ENCODE peak calls at places on chromosomes 16 and 17, in ten cellular contexts. D is brain microvascular endothelial cell; M is CD4-positive, alpha-beta T cell; K is CD4-positive, CD25-positive, alpha-beta regulatory T cell; W is aorta; L is neuronal stem cell; S is fibroblast of lung; A is PC-3; F is gastrocnemius medialis; B is Peyer's patch. U is an unnamed sample. For H3K27me3, the result is how much of the 10 kb centered on the place peaks cover.

GRCh38 chr17:286571-286970 is 66.0 kb downstream of the RPH3AL start:
- DNase-seq in D (no peak), M (no peak), K (no peak), W (peak), L (no peak), S (no peak), A (no peak), F (no peak), B (no peak), U (no peak)

GRCh38 chr17:65629234-65629690 is 67.8 kb upstream of the AXIN2 start:
- DNase-seq in D (no peak), M (no peak), K (no peak), W (no peak), L (no peak), S (no peak), A (no peak), F (no peak), B (no peak), U (no peak)

GRCh38 chr16:46620265-46621005 is 744 bp downstream of the SHCBP1 start:
- DNase-seq in D (peak), M (no peak), K (no peak), W (no peak), L (no peak), S (no peak), A (peak), F (no peak), B (no peak), U (peak)

GRCh38 chr17:64599187-64599676 is 62.9 kb downstream of the SMURF2 start:
- DNase-seq in D (no peak), M (peak), K (peak), W (no peak), L (no peak), S (no peak), A (no peak), F (no peak), B (no peak), U (no peak)

GRCh38 chr16:53094013-53094630 is 39.3 kb downstream of the CHD9 start:
- DNase-seq in D (peak), M (peak), K (no peak), W (peak), L (no peak), S (no peak), A (peak), F (no peak), B (peak), U (peak)

GRCh38 chr17:75611746-75612437 is 21.3 kb upstream of the SMIM5 start:
- DNase-seq in D (no peak), M (no peak), K (no peak), W (no peak), L (no peak), S (no peak), A (peak), F (no peak), B (no peak), U (no peak)

GRCh38 chr16:84278968-84279367 is 15.7 kb upstream of the WFDC1 start:
- DNase-seq in D (no peak), M (no peak), K (no peak), W (no peak), L (peak), S (no peak), A (no peak), F (no peak), B (no peak), U (no peak)

GRCh38 chr16:85800321-85800669 is 800 bp downstream of the COX4I1 start:
- DNase-seq in D (no peak), M (peak), K (no peak), W (no peak), L (no peak), S (no peak), A (no peak), F (no peak), B (no peak), U (no peak)

GRCh38 chr16:56258508-56259424 is 67.5 kb downstream of the GNAO1 start:
- DNase-seq in D (no peak), M (no peak), K (no peak), W (no peak), L (no peak), S (no peak), A (no peak), F (no peak), B (no peak), U (no peak)

GRCh38 chr16:56311208-56312027 is 113.9 kb downstream of the AMFR start:
- DNase-seq in D (no peak), M (no peak), K (no peak), W (no peak), L (no peak), S (no peak), A (no peak), F (no peak), B (no peak), U (peak)

GRCh38 chr17:13593021-13593751 is 8.5 kb downstream of the HS3ST3A1 start:
- DNase-seq in D (no peak), M (no peak), K (no peak), W (no peak), L (no peak), S (no peak), A (no peak), F (no peak), B (no peak), U (no peak)

GRCh38 chr17:75517277-75517865 is 1.0 kb downstream of the TSEN54 start:
- DNase-seq in D (no peak), M (peak), K (no peak), W (no peak), L (no peak), S (no peak), A (peak), F (no peak), B (peak), U (no peak)

GRCh38 chr17:72565006-72565405 is 444.2 kb downstream of the SOX9 start:
- DNase-seq in D (no peak), M (no peak), K (no peak), W (no peak), L (no peak), S (no peak), A (no peak), F (no peak), B (no peak), U (no peak)

GRCh38 chr17:41559548-41559947 is 12.3 kb downstream of the KRT9 start:
- DNase-seq in D (peak), M (no peak), K (no peak), W (no peak), L (no peak), S (no peak), A (no peak), F (no peak), B (no peak), U (no peak)

GRCh38 chr16:10637337-10638037 is 57.1 kb upstream of the EMP2 start:
- DNase-seq in D (no peak), M (no peak), K (no peak), W (peak), L (no peak), S (no peak), A (no peak), F (no peak), B (no peak), U (no peak)

GRCh38 chr17:57379237-57380054 is 123.1 kb downstream of the MSI2 start:
- DNase-seq in D (no peak), M (no peak), K (no peak), W (no peak), L (peak), S (peak), A (no peak), F (no peak), B (no peak), U (no peak)

GRCh38 chr17:13352747-13353415 is 248.8 kb downstream of the HS3ST3A1 start:
- DNase-seq in D (no peak), M (no peak), K (no peak), W (no peak), L (no peak), S (no peak), A (no peak), F (no peak), B (no peak), U (no peak)

GRCh38 chr16:894841-895240 is 75.9 kb downstream of the LMF1 start:
- DNase-seq in D (no peak), M (no peak), K (no peak), W (no peak), L (no peak), S (no peak), A (no peak), F (no peak), B (no peak), U (no peak)
- H3K27me3 ChIP-seq in D (under half), M (under half), K (under half), W (under half), L (under half), S (under half), A (under half), F (under half), B (under half), U (under half)

GRCh38 chr17:9021985-9022552 is 759 bp downstream of the NTN1 start:
- DNase-seq in D (no peak), M (no peak), K (no peak), W (peak), L (peak), S (peak), A (no peak), F (no peak), B (no peak), U (peak)
- H3K27me3 ChIP-seq in D (under half), M (half or more), K (under half), W (under half), L (under half), S (under half), A (under half), F (under half), B (under half), U (under half)

GRCh38 chr17:49984776-49985175 is 10.2 kb downstream of the DLX3 start:
- DNase-seq in D (no peak), M (no peak), K (no peak), W (peak), L (no peak), S (no peak), A (no peak), F (no peak), B (peak), U (no peak)
- H3K27me3 ChIP-seq in D (under half), M (under half), K (under half), W (under half), L (under half), S (under half), A (under half), F (under half), B (under half), U (under half)

GRCh38 chr17:33192961-33193911 is 99.9 kb downstream of the ASIC2 start:
- DNase-seq in D (no peak), M (no peak), K (no peak), W (no peak), L (no peak), S (no peak), A (peak), F (no peak), B (no peak), U (no peak)
- H3K27me3 ChIP-seq in D (under half), M (under half), K (under half), W (under half), L (under half), S (under half), A (under half), F (under half), B (under half), U (under half)

DNA sequence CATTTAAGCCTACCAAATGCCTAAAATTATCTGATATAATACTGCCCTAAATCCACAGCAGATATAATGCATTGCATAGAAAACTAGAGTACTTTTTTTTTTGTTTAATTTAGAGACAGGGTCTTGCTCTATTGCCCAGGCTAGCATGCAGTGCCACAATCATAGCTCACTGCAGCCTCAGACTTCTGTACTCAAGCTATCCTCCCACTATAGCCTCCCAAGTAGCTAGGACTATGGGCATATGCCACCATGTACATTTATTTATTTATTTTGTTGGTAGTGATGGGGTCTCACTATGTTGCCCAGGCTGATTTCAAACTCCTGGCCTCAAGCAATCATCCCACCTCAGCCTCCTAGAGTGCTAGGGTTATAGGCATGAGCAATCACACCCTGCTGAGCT is 20.0 kb downstream of the BRCA1 start:
- DNase-seq in D (no peak), M (no peak), K (no peak), W (no peak), L (no peak), S (no peak), A (no peak), F (no peak), B (no peak), U (no peak)
- H3K27me3 ChIP-seq in D (under half), M (under half), K (under half), W (under half), L (under half), S (under half), A (under half), F (under half), B (under half), U (under half)

U was measured in MG63.